ENCODE peak calls at places on chromosomes 12 and 14, in nine cellular contexts. C, Q, N, T, H, I, D, R and E are unnamed samples.

GRCh38 chr12:31819427-31819826 is 90.6 kb upstream of the AMN1 start:
- DNase-seq in C (no peak), R (no peak), D (peak), H (no peak), N (no peak), I (no peak), T (no peak), Q (no peak), E (no peak)

GRCh38 chr14:98379829-98380228 is 892.2 kb downstream of the BCL11B start:
- DNase-seq in R (no peak), N (no peak), C (no peak), I (no peak), H (no peak), T (no peak), D (no peak), Q (no peak), E (no peak)

GRCh38 chr14:20886091-20886490 is 5.1 kb upstream of the RNASE3 start:
- DNase-seq in C (no peak), Q (no peak), I (no peak), H (no peak), N (no peak), R (no peak), T (no peak), D (no peak), E (no peak)

GRCh38 chr12:64682572-64683277 is 72.4 kb downstream of the RASSF3 start:
- DNase-seq in D (peak), C (no peak), Q (no peak), N (no peak), T (peak), I (no peak), R (no peak), H (peak), E (no peak)

GRCh38 chr14:92480856-92481255 is 32.7 kb upstream of the RIN3 start:
- DNase-seq in D (no peak), T (no peak), H (no peak), Q (no peak), C (no peak), I (no peak), R (no peak), N (no peak), E (no peak)

GRCh38 chr14:59004012-59004411 is 184.5 kb upstream of the DAAM1 start:
- DNase-seq in T (peak), D (peak), N (no peak), R (no peak), H (no peak), C (no peak), Q (no peak), I (no peak), E (no peak)

GRCh38 chr12:15527201-15527782 is 205.0 kb downstream of the PTPRO start:
- DNase-seq in D (peak), C (peak), Q (no peak), N (no peak), I (peak), R (peak), T (peak), H (peak), E (peak)

GRCh38 chr14:105473677-105474477 is 744 bp upstream of the CRIP2 start:
- DNase-seq in Q (peak), N (peak), C (peak), D (peak), T (peak), R (peak), H (peak), I (peak), E (peak)

GRCh38 chr14:70947739-70948138 is 40.5 kb downstream of the PCNX1 start:
- DNase-seq in Q (no peak), R (no peak), D (no peak), T (no peak), C (no peak), H (no peak), N (no peak), I (no peak), E (no peak)

GRCh38 chr12:48001426-48002178 is 2.7 kb downstream of the COL2A1 start:
- DNase-seq in C (peak), Q (no peak), R (peak), T (peak), H (no peak), D (peak), I (peak), N (peak), E (peak)

GRCh38 chr12:65277994-65278575 is 398 bp upstream of the MSRB3 start:
- DNase-seq in C (no peak), I (no peak), H (no peak), N (no peak), T (no peak), Q (no peak), R (no peak), D (no peak), E (no peak)

GRCh38 chr14:89388853-89389252 is 28.2 kb downstream of the FOXN3 start:
- DNase-seq in C (no peak), Q (no peak), I (no peak), D (peak), T (peak), N (no peak), R (no peak), H (no peak), E (peak)

GRCh38 chr12:24034160-24034559 is 84.7 kb upstream of the SOX5 start:
- DNase-seq in N (no peak), I (no peak), R (no peak), C (no peak), T (no peak), Q (no peak), D (no peak), H (peak), E (no peak)

GRCh38 chr12:53483225-53483978 is 15.9 kb downstream of the MAP3K12 start:
- DNase-seq in T (no peak), R (no peak), H (no peak), D (no peak), I (no peak), N (no peak), C (no peak), Q (no peak), E (no peak)

GRCh38 chr12:2212971-2213869 is 160.4 kb downstream of the CACNA1C start:
- DNase-seq in Q (no peak), T (no peak), I (no peak), R (no peak), H (no peak), N (no peak), D (no peak), C (no peak), E (no peak)

GRCh38 chr14:75277796-75278421 is 719 bp upstream of the FOS start:
- DNase-seq in Q (no peak), H (no peak), N (no peak), D (peak), C (no peak), I (peak), R (no peak), T (peak), E (no peak)

GRCh38 chr12:3204143-3204542 is 127.0 kb downstream of the TSPAN9 start:
- DNase-seq in Q (no peak), H (no peak), N (peak), R (no peak), D (no peak), T (no peak), C (no peak), I (no peak), E (no peak)

GRCh38 chr12:60205500-60205899 is 609.7 kb downstream of the SLC16A7 start:
- DNase-seq in T (peak), R (no peak), H (peak), N (no peak), D (peak), Q (no peak), C (no peak), I (peak), E (peak)

GRCh38 chr14:95509512-95509911 is 6.9 kb downstream of the SYNE3 start:
- DNase-seq in I (no peak), Q (no peak), N (no peak), D (no peak), C (no peak), T (no peak), R (no peak), H (no peak), E (no peak)

GRCh38 chr12:94193623-94194022 is 45.2 kb downstream of the PLXNC1 start:
- DNase-seq in C (no peak), N (no peak), R (no peak), D (no peak), T (no peak), Q (no peak), I (no peak), H (no peak), E (no peak)

GRCh38 chr12:111366075-111366474 is 2.8 kb downstream of the PHETA1 start:
- DNase-seq in N (no peak), C (no peak), D (no peak), H (no peak), T (no peak), I (no peak), R (no peak), Q (no peak), E (no peak)

GRCh38 chr14:46399049-46399448 is 252.5 kb downstream of the RPL10L start:
- DNase-seq in R (no peak), C (no peak), T (no peak), I (no peak), Q (no peak), D (no peak), H (no peak), N (no peak), E (no peak)

GRCh38 chr14:21997300-21997699 is 323.7 kb upstream of the OR4E1 start:
- DNase-seq in C (no peak), D (no peak), I (peak), T (no peak), Q (no peak), R (no peak), H (no peak), N (peak), E (no peak)

GRCh38 chr12:99069371-99069770 is 424.3 kb downstream of the APAF1 start:
- DNase-seq in H (no peak), I (no peak), Q (no peak), C (no peak), D (no peak), N (no peak), T (no peak), R (no peak), E (no peak)

GRCh38 chr14:39102265-39102968 is 618 bp downstream of the SEC23A start:
- DNase-seq in H (no peak), C (no peak), T (peak), R (peak), Q (peak), I (peak), N (no peak), D (peak), E (peak)

GRCh38 chr14:56195727-56196126 is 77.5 kb downstream of the PELI2 start:
- DNase-seq in Q (no peak), R (no peak), I (no peak), D (no peak), T (no peak), C (no peak), N (no peak), H (no peak), E (peak)

GRCh38 chr14:80959448-80960006 is 4.1 kb downstream of the TSHR start:
- DNase-seq in T (no peak), Q (peak), H (no peak), R (no peak), I (no peak), D (no peak), C (no peak), N (no peak), E (no peak)

GRCh38 chr14:99563749-99564129 is 40.3 kb downstream of the CCDC85C start:
- DNase-seq in H (no peak), N (no peak), I (no peak), C (no peak), Q (no peak), D (no peak), T (no peak), R (no peak), E (no peak)

GRCh38 chr12:117370588-117370987 is 9.2 kb upstream of the NOS1 start:
- DNase-seq in D (no peak), C (no peak), Q (no peak), T (no peak), N (no peak), I (no peak), R (no peak), H (no peak), E (no peak)

GRCh38 chr12:117365072-117365616 is 3.7 kb upstream of the NOS1 start:
- DNase-seq in N (no peak), R (no peak), T (no peak), C (no peak), D (no peak), I (no peak), Q (no peak), H (no peak), E (no peak)

GRCh38 chr12:117363263-117363662 is 1.8 kb upstream of the NOS1 start:
- DNase-seq in C (no peak), N (no peak), D (no peak), R (no peak), T (no peak), H (no peak), Q (no peak), I (no peak), E (no peak)

GRCh38 chr12:117363953-117364486 is 2.6 kb upstream of the NOS1 start:
- DNase-seq in I (no peak), N (no peak), C (no peak), Q (no peak), D (no peak), R (no peak), H (no peak), T (no peak), E (no peak)

GRCh38 chr12:117367006-117367638 is 5.7 kb upstream of the NOS1 start:
- DNase-seq in N (peak), H (peak), T (peak), I (peak), Q (peak), D (peak), C (no peak), R (peak), E (peak)
- TF ChIP-seq CTCF in N (peak), H (peak), T (peak), I (peak), Q (peak), D (peak), C (peak), R (no peak), E (peak)

GRCh38 chr14:94036328-94037167 is 10.4 kb downstream of the OTUB2 start:
- DNase-seq in D (peak), H (no peak), Q (peak), C (peak), T (peak), I (peak), R (peak), N (peak), E (peak)
- TF ChIP-seq CTCF in D (peak), H (peak), Q (peak), C (peak), T (peak), I (peak), R (no peak), N (peak), E (peak)

DNA sequence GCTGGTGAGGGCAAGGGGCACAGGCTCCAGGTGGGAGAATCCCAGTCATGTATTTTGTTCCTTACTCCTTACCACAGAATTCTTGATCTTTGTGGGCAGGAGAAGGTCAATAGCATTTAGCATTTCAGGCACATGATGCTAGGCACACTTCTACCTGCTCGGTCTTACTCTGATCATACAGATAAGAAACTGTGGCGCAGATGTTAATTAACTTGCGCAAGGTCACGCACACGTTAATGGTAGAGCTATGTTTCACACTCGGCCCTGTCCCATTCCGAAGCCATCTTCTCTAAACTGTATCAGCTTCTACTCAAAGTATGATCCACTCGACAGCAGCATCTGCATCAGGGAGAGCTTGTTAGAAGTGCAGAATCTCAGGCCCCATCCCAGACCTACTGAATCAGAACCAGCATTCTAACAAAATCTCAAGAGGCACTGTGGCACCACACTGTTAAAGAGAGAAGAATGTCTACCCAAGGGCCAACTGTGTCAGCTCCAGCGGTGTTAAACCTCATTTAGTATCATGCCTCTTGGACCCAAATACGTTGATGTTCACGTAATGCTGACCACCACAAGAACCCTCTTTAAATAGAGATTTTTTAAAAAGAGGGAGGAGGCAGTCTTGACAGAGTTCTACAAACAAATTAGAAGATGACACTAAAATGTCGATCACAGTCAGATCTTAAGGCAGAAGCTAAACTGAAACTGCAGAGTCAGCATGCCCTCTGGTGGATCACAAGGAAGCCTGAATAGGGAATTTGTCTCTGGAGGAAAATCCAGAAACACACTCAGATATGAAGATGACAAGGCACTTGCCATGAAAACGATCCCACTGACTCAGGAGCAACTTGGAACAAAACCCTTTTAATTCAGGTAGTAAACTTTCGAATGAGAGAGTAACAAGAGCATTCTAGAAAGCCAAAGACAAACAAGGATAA is 7.3 kb downstream of the STXBP6 start:
- DNase-seq in D (peak), R (no peak), Q (no peak), C (no peak), N (peak), T (peak), I (no peak), H (peak), E (peak)
- TF ChIP-seq CTCF in D (peak), R (no peak), Q (no peak), C (peak), N (no peak), T (peak), I (no peak), H (peak), E (peak)

GRCh38 chr12:117240356-117240755 is 50.1 kb upstream of the FBXO21 start:
- DNase-seq in D (no peak), I (no peak), T (no peak), C (no peak), Q (no peak), H (no peak), R (no peak), N (no peak), E (no peak)
- TF ChIP-seq CTCF in D (no peak), I (no peak), T (no peak), C (no peak), Q (no peak), H (no peak), R (no peak), N (no peak), E (no peak)